ENCODE peak calls at places on chromosome 7, in five cellular contexts. A is K562, I is SK-N-SH, K is A549, V is GM12878. Q is an unnamed sample.

GRCh38 chr7:151181011-151181431 is 6.0 kb downstream of the ASB10 start:
- DNase-seq in I (no peak), K (no peak), A (no peak), V (no peak), Q (no peak)

GRCh38 chr7:148697256-148697841 is 1.4 kb upstream of the CUL1 start:
- DNase-seq in V (no peak), A (no peak), I (peak), K (no peak), Q (peak)

GRCh38 chr7:151895695-151896485 is 19.0 kb upstream of the PRKAG2 start:
- DNase-seq in A (no peak), K (no peak), I (no peak), V (no peak), Q (no peak)

GRCh38 chr7:102432476-102433318 is 678 bp upstream of the ORAI2 start:
- DNase-seq in K (no peak), I (no peak), A (peak), V (no peak), Q (no peak)

GRCh38 chr7:4712371-4713182 is 30.5 kb downstream of the FOXK1 start:
- DNase-seq in I (peak), A (peak), K (peak), V (no peak), Q (peak)

GRCh38 chr7:121696954-121697353 is 176.0 kb upstream of the PTPRZ1 start:
- DNase-seq in V (no peak), K (no peak), I (no peak), A (no peak), Q (no peak)

GRCh38 chr7:107228291-107228690 is 59.5 kb downstream of the HBP1 start:
- DNase-seq in A (no peak), I (no peak), V (no peak), K (no peak), Q (peak)

GRCh38 chr7:35805876-35806275 is 5.0 kb downstream of the SEPTIN7 start:
- DNase-seq in K (no peak), V (no peak), A (no peak), I (no peak), Q (no peak)

GRCh38 chr7:11427686-11428273 is 404.2 kb downstream of the THSD7A start:
- DNase-seq in K (peak), V (no peak), I (peak), A (peak), Q (peak)

GRCh38 chr7:67823345-67823744 is 826.7 kb downstream of the TYW1 start:
- DNase-seq in K (peak), A (no peak), V (no peak), I (no peak), Q (no peak)

GRCh38 chr7:55963584-55964168 is 709 bp upstream of the NIPSNAP2 start:
- DNase-seq in I (no peak), A (no peak), V (no peak), K (no peak), Q (no peak)

GRCh38 chr7:3326246-3326645 is 25.2 kb downstream of the SDK1 start:
- DNase-seq in A (no peak), V (no peak), K (no peak), I (no peak), Q (peak)

GRCh38 chr7:36474283-36475010 is 84.8 kb downstream of the ANLN start:
- DNase-seq in V (no peak), I (no peak), K (no peak), A (peak), Q (peak)

GRCh38 chr7:80699030-80699638 is 60.7 kb downstream of the CD36 start:
- DNase-seq in K (peak), V (no peak), I (peak), A (peak), Q (peak)

GRCh38 chr7:7977774-7978173 is 9.2 kb downstream of the GLCCI1 start:
- DNase-seq in I (no peak), V (no peak), K (no peak), A (no peak), Q (peak)

GRCh38 chr7:125118444-125118843 is 188.8 kb upstream of the POT1 start:
- DNase-seq in V (no peak), I (no peak), A (no peak), K (no peak), Q (no peak)

GRCh38 chr7:47649901-47650300 is 68.0 kb upstream of the TNS3 start:
- DNase-seq in A (no peak), V (no peak), K (no peak), I (no peak), Q (no peak)

GRCh38 chr7:43505412-43505811 is 77.5 kb upstream of the STK17A start:
- DNase-seq in V (no peak), I (no peak), A (no peak), K (no peak), Q (no peak)

GRCh38 chr7:135189221-135189662 is 18.7 kb upstream of the CYREN start:
- DNase-seq in I (no peak), A (no peak), V (no peak), K (no peak), Q (no peak)

GRCh38 chr7:147586526-147586925 is 1004.0 kb upstream of the C7orf33 start:
- DNase-seq in K (no peak), I (no peak), V (no peak), A (no peak), Q (no peak)

GRCh38 chr7:1918063-1918645 is 248.1 kb downstream of the ELFN1 start:
- DNase-seq in I (no peak), K (no peak), V (no peak), A (no peak), Q (no peak)

GRCh38 chr7:1916621-1916970 is 246.5 kb downstream of the ELFN1 start:
- DNase-seq in A (no peak), K (no peak), V (no peak), I (no peak), Q (no peak)

GRCh38 chr7:1915956-1916620 is 246.0 kb downstream of the ELFN1 start:
- DNase-seq in I (no peak), V (no peak), A (no peak), K (no peak), Q (no peak)

GRCh38 chr7:1918881-1919525 is 248.9 kb downstream of the ELFN1 start:
- DNase-seq in I (no peak), A (no peak), K (no peak), V (no peak), Q (no peak)

DNA sequence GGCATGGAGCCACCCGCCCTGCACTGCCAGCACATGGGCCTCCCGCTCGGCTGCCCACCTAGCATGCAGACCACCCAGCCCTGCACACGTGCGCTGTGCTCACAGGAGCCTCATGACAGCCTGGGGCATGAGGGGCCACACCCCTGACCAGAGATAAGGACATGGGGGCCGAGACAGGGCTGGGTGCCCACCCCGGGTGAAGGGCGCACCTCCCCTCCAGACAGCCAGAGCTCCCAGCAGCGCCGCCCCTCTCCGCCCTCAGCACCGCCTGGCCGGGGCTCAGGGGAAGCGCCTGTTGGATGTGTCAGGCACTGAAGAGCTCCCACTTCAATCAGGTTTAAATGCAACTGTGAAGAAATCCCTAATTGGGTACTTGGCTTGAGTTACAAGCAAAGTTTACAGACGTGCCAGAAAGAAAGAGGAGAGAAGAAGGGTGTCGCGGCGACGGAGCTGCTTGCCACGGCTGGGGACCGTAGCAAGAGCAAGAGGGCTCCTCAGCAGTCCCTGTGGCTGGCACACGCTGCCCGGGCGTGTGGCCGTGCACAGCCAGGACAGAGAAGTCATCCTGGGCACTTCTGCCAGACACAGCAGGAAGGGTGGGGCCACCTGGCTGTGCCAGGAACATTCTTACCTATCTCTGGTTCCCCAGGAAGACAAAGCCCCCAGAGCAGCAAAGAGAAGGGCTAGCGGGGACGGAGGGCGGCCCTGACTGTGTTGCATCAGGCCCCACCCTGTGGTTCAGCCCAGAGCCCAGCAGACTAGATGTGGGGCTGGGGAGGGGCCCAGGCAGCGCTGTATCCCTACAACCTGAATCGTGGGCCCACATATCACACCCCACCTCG is 247.4 kb downstream of the ELFN1 start:
- DNase-seq in I (no peak), K (no peak), A (no peak), V (no peak), Q (no peak)
- TF ChIP-seq RCOR1 in I (no peak), K (no peak), A (no peak), V (no peak), Q (no peak)

GRCh38 chr7:1027285-1028043 is 16.9 kb upstream of the GPR146 start:
- DNase-seq in V (no peak), K (peak), I (peak), A (peak), Q (peak)
- TF ChIP-seq RCOR1 in V (no peak), K (no peak), I (no peak), A (no peak), Q (no peak)

GRCh38 chr7:84364708-84365107 is 170.1 kb upstream of the SEMA3A start:
- DNase-seq in K (no peak), V (no peak), A (no peak), I (no peak), Q (peak)
- TF ChIP-seq RCOR1 in K (no peak), V (no peak), A (no peak), I (no peak), Q (no peak)

DNA sequence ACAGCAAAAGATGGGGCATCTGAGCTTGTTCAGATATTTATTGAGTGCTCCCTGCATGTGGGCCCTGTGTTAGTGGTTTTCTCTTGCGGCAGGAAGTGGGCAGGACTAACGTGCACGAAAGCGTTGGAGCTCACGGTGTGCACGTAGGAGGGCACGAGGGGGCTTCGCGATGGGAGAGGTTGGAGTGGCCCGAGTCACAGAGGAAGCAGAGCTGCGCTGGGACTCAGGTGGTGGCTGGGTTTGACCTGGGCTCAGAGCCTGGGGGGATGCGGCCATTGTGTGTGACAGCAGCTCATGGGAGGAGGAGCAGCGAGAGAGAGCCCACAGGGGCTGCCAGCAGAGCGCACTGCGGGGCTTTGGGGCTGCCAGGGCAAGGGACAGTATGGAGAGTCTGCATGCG is 7.7 kb downstream of the ZSCAN25 start:
- DNase-seq in I (no peak), A (no peak), K (no peak), V (no peak), Q (no peak)
- TF ChIP-seq RCOR1 in I (no peak), A (no peak), K (no peak), V (no peak), Q (no peak)

GRCh38 chr7:156178214-156178613 is 366.0 kb upstream of the SHH start:
- DNase-seq in V (no peak), K (no peak), A (no peak), I (no peak), Q (no peak)

GRCh38 chr7:156175003-156175402 is 362.7 kb upstream of the SHH start:
- DNase-seq in A (no peak), K (no peak), V (no peak), I (no peak), Q (no peak)

GRCh38 chr7:156174428-156174827 is 362.2 kb upstream of the SHH start:
- DNase-seq in K (no peak), I (no peak), A (no peak), V (no peak), Q (no peak)

GRCh38 chr7:156177396-156178055 is 365.3 kb upstream of the SHH start:
- DNase-seq in K (no peak), V (no peak), I (no peak), A (no peak), Q (no peak)

DNA sequence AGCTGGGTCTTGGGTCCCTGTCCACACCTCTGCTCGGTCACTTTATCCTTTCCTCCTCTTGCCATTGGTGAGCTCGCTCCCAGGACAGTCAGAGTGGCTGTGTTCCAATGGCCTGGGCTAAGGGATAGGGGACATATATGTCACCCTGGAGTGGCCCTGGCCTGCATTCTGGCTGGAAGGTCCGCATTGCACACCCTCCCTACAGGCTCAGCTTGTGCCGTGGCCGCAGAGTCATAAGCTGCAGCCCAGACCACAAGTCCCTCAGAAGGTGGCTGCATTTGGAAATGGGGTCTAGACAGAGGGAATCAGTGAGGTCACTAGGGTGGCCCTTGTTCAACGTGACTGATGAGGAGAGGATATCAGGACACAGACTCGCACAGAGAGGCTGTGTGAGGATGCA is 363.8 kb upstream of the SHH start:
- DNase-seq in A (no peak), V (no peak), K (no peak), I (no peak), Q (no peak)
- TF ChIP-seq RCOR1 in A (no peak), V (no peak), K (no peak), I (no peak), Q (no peak)

GRCh38 chr7:29239638-29240037 is 45.1 kb downstream of the CHN2 start:
- DNase-seq in A (peak), K (peak), V (no peak), I (no peak), Q (no peak)
- TF ChIP-seq RCOR1 in A (no peak), K (no peak), V (no peak), I (no peak), Q (no peak)

DNA sequence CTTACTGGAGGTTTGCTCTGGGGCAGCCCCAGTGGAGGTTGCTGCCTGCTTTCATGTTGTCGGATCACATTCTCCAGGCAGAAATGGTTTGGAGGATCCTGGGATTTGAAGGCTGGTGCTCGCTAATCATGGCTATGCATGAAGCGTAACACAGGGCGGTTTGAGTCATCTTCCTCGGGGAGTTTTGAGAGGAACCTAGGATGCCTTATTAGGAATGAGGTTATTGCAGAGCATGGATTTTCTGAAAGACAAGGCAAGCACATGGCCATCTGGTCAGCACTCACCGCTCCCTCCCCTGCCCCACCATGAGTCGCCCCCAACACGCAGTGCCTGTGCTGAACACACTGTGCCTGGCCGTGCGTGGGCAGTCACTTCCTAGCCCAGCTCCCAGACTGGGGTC is 319.9 kb downstream of the DPP6 start:
- DNase-seq in I (peak), A (no peak), V (no peak), K (no peak), Q (no peak)
- TF ChIP-seq RCOR1 in I (no peak), A (no peak), V (no peak), K (no peak), Q (no peak)